ENCODE peak calls at places on chromosome X, in nine cellular contexts. Z is IMR-90; J is iris pigment epithelial cell; F is lung microvascular endothelial cell; A is erythroblast; K is CD8-positive, alpha-beta T cell; C is LoVo; I is AG20443; G is fibroblast of gingiva. U is an unnamed sample.
A peak's percentile ranks its signal among the peaks of the same experiment; 100 is the strongest.

GRCh38 chrX:47658684-47659515 is at the start of gene UXT:
- DNase-seq in K (peak; percentile 84), C (peak; percentile 88), Z (peak; percentile 94), A (peak; percentile 97), G (peak; percentile 98), I (peak; percentile 80), F (peak; percentile 93), J (peak; percentile 95), U (peak; percentile 94)

GRCh38 chrX:19382500-19383145 is 38.9 kb downstream of the PDHA1 start:
- DNase-seq in J (peak; percentile 35), I (peak; percentile 53), F (peak; percentile 47), A (peak; percentile 44), K (peak; percentile 7), C (no peak), G (peak; percentile 38), Z (peak; percentile 32), U (peak; percentile 57)

GRCh38 chrX:111519215-111519614 is 7.8 kb downstream of the SERTM2 start:
- DNase-seq in A (no peak), J (peak; percentile 47), Z (peak; percentile 55), K (no peak), F (no peak), I (peak; percentile 2), G (no peak), C (no peak), U (no peak)

GRCh38 chrX:20507901-20508620 is 241.4 kb upstream of the RPS6KA3 start:
- DNase-seq in G (no peak), J (no peak), C (no peak), I (no peak), F (no peak), A (no peak), K (no peak), Z (no peak), U (no peak)

GRCh38 chrX:2627272-2627867 is 63.7 kb upstream of the CD99 start:
- DNase-seq in K (no peak), F (peak; percentile 36), Z (peak; percentile 27), G (peak; percentile 21), I (peak; percentile 38), C (no peak), A (no peak), J (peak; percentile 42), U (peak; percentile 63)

GRCh38 chrX:46662594-46662993 is 89.0 kb downstream of the CHST7 start:
- DNase-seq in J (no peak), Z (no peak), A (no peak), F (no peak), K (no peak), G (no peak), C (peak; percentile 38), I (no peak), U (no peak)

GRCh38 chrX:33188286-33188685 is 23.1 kb downstream of the DMD start:
- DNase-seq in K (no peak), A (no peak), Z (no peak), J (no peak), I (no peak), F (no peak), C (no peak), G (no peak), U (no peak)

GRCh38 chrX:352181-352580 is 33.6 kb upstream of the GTPBP6 start:
- DNase-seq in G (no peak), F (no peak), C (no peak), I (no peak), A (no peak), J (no peak), Z (no peak), K (no peak), U (no peak)

GRCh38 chrX:48490661-48491060 is 14.7 kb downstream of the FTSJ1 start:
- DNase-seq in F (no peak), G (no peak), K (no peak), A (no peak), I (peak; percentile 20), J (peak; percentile 24), C (no peak), Z (no peak), U (no peak)

GRCh38 chrX:40107291-40108083 is 9.7 kb upstream of the BCOR start:
- DNase-seq in J (peak; percentile 30), I (peak; percentile 31), C (peak; percentile 72), Z (no peak), A (peak; percentile 90), G (no peak), F (peak; percentile 46), K (no peak), U (peak; percentile 33)

GRCh38 chrX:129785160-129785947 is 5.6 kb downstream of the SASH3 start:
- DNase-seq in F (no peak), Z (no peak), A (no peak), C (no peak), J (no peak), G (no peak), K (no peak), I (no peak), U (no peak)

GRCh38 chrX:107537815-107538214 is 88.4 kb downstream of the FRMPD3 start:
- DNase-seq in Z (peak; percentile 50), K (no peak), C (no peak), I (peak; percentile 49), A (peak; percentile 73), J (peak; percentile 51), F (peak; percentile 50), G (peak; percentile 31), U (peak; percentile 40)

GRCh38 chrX:7143076-7143475 is 4.4 kb upstream of the STS start:
- DNase-seq in G (no peak), A (no peak), F (no peak), I (no peak), C (no peak), Z (no peak), J (no peak), K (no peak), U (no peak)

GRCh38 chrX:112839856-112840255 is 775 bp downstream of the AMOT start:
- DNase-seq in F (no peak), K (no peak), Z (no peak), C (no peak), J (no peak), G (no peak), I (no peak), A (peak; percentile 33), U (no peak)

GRCh38 chrX:30278365-30278764 is 30.8 kb downstream of the NR0B1 start:
- DNase-seq in G (peak; percentile 26), K (no peak), J (peak; percentile 55), I (no peak), C (no peak), Z (peak; percentile 34), F (peak; percentile 25), A (peak; percentile 4), U (no peak)

GRCh38 chrX:69015156-69015555 is 150.1 kb downstream of the PJA1 start:
- DNase-seq in J (no peak), I (no peak), A (no peak), C (no peak), F (no peak), K (no peak), G (no peak), Z (no peak), U (no peak)

GRCh38 chrX:14030248-14030592 is 528 bp upstream of the GEMIN8 start:
- DNase-seq in K (no peak), F (peak; percentile 22), A (no peak), C (no peak), Z (peak; percentile 64), G (peak; percentile 40), J (peak; percentile 62), I (peak; percentile 16), U (no peak)

GRCh38 chrX:120560405-120560841 is 339 bp downstream of the CUL4B start:
- DNase-seq in I (peak; percentile 5), A (peak; percentile 72), F (peak; percentile 55), G (peak; percentile 37), K (no peak), Z (peak; percentile 39), J (peak; percentile 64), C (peak; percentile 16), U (peak; percentile 50)

GRCh38 chrX:12898073-12898472 is 8.3 kb upstream of the TLR8 start:
- DNase-seq in Z (no peak), G (no peak), F (no peak), A (no peak), K (no peak), I (no peak), C (no peak), J (no peak), U (no peak)

GRCh38 chrX:24682739-24683432 is 10.8 kb upstream of the POLA1 start:
- DNase-seq in J (no peak), F (no peak), G (no peak), A (no peak), K (no peak), C (no peak), Z (no peak), I (no peak), U (peak; percentile 18)

GRCh38 chrX:154019633-154020499 is at the start of gene IRAK1:
- DNase-seq in Z (peak; percentile 52), J (peak; percentile 63), F (peak; percentile 69), C (peak; percentile 53), A (peak; percentile 79), I (peak; percentile 87), G (peak; percentile 54), K (no peak), U (peak; percentile 65)

GRCh38 chrX:68433155-68433980 is at the start of gene OPHN1:
- DNase-seq in G (peak; percentile 77), I (peak; percentile 78), K (no peak), F (peak; percentile 79), J (peak; percentile 76), C (peak; percentile 62), A (peak; percentile 59), Z (peak; percentile 74), U (no peak)

GRCh38 chrX:10486373-10486772 is 134.0 kb downstream of the MID1 start:
- DNase-seq in C (no peak), I (peak; percentile 58), J (peak; percentile 79), F (peak; percentile 65), Z (peak; percentile 84), G (peak; percentile 82), A (no peak), K (no peak), U (no peak)

GRCh38 chrX:12970691-12971202 is 4.2 kb upstream of the TMSB4X start:
- DNase-seq in I (peak; percentile 53), A (peak; percentile 41), F (peak; percentile 83), Z (peak; percentile 75), G (peak; percentile 45), C (no peak), J (peak; percentile 76), K (no peak), U (peak; percentile 62)

GRCh38 chrX:140661657-140662056 is 47.9 kb upstream of the LINC00632 start:
- DNase-seq in Z (peak; percentile 3), F (no peak), I (peak; percentile 27), J (peak; percentile 3), A (no peak), C (no peak), K (no peak), G (no peak), U (no peak)

GRCh38 chrX:19576742-19577141 is 61.4 kb upstream of the MAP3K15 start:
- DNase-seq in F (no peak), J (no peak), I (peak; percentile 16), K (no peak), Z (no peak), C (no peak), G (no peak), A (no peak), U (no peak)

GRCh38 chrX:130080791-130081367 is 29.4 kb downstream of the ELF4 start:
- DNase-seq in G (no peak), A (peak; percentile 1), J (no peak), C (no peak), F (no peak), Z (no peak), I (no peak), K (no peak), U (no peak)

GRCh38 chrX:45232139-45232538 is 31.5 kb upstream of the DIPK2B start:
- DNase-seq in F (no peak), A (no peak), Z (no peak), I (no peak), G (no peak), J (no peak), K (no peak), C (no peak), U (peak; percentile 16)

GRCh38 chrX:27254663-27255062 is 208.5 kb downstream of the PPP4R3C start:
- DNase-seq in Z (no peak), A (no peak), F (no peak), C (no peak), G (no peak), J (peak; percentile 1), I (no peak), K (no peak), U (no peak)

GRCh38 chrX:36856849-36857248 is 151.3 kb upstream of the FAM47C start:
- DNase-seq in A (peak; percentile 5), G (no peak), Z (peak; percentile 2), I (no peak), C (no peak), F (peak; percentile 6), K (no peak), J (peak; percentile 12), U (no peak)

GRCh38 chrX:53091354-53091753 is 2.6 kb upstream of the KANTR start:
- DNase-seq in G (no peak), A (no peak), I (no peak), K (no peak), J (no peak), C (no peak), F (no peak), Z (no peak), U (no peak)

U was measured in activated CD4-positive, alpha-beta memory T cell treated with anti-CD3 and anti-CD28 coated beads, Interleukin-2, amount 10 ng/mL, durations not matched to agents 7 days and 5 days.